ENCODE peak calls at places on chromosomes 2 and 18, in ten cellular contexts. T is NCI-H82; X is midbrain; G is cardiac muscle cell; W is GM04504; V is stimulated activated naive CD8-positive, alpha-beta T cell treated with anti-CD3 and anti-CD28 coated beads, Interleukin-15, Interleukin-2, amounts not matched to agents 100 U/mL and 50 U/mL, for 24 hours; D is astrocyte of the spinal cord; Z is NCI-H1417; K is dermis blood vessel endothelial cell; H is A549. M is an unnamed sample.

GRCh38 chr2:235001237-235002133 is 49.7 kb downstream of the SH3BP4 start:
- DNase-seq in H (no peak), D (no peak), W (no peak), X (no peak), G (peak; percentile 61), T (no peak), K (no peak), V (no peak), Z (no peak), M (peak; percentile 89)

GRCh38 chr2:98496750-98497493 is 52.3 kb downstream of the INPP4A start:
- DNase-seq in H (no peak), D (no peak), V (no peak), X (no peak), Z (no peak), G (no peak), T (no peak), K (no peak), W (no peak), M (no peak)

GRCh38 chr2:28649481-28650260 is 102.0 kb upstream of the PPP1CB start:
- DNase-seq in G (no peak), W (no peak), H (no peak), Z (peak; percentile 71), D (no peak), T (no peak), X (no peak), V (peak; percentile 71), K (peak; percentile 70), M (no peak)

GRCh38 chr2:160918909-160919503 is 241.2 kb upstream of the TANK start:
- DNase-seq in H (peak; percentile 60), D (peak; percentile 55), T (peak; percentile 86), Z (peak; percentile 2), G (peak; percentile 87), V (peak; percentile 50), K (peak; percentile 78), W (no peak), X (peak; percentile 24), M (peak; percentile 79)

GRCh38 chr2:212142616-212143015 is 396.0 kb downstream of the ERBB4 start:
- DNase-seq in T (no peak), V (no peak), X (no peak), H (no peak), Z (no peak), D (no peak), G (no peak), K (no peak), W (no peak), M (no peak)

GRCh38 chr2:64861338-64862000 is 127.7 kb upstream of the SLC1A4 start:
- DNase-seq in H (no peak), D (no peak), Z (peak; percentile 28), V (no peak), W (no peak), X (no peak), K (no peak), T (no peak), G (no peak), M (no peak)

GRCh38 chr2:45578056-45578843 is 32.8 kb downstream of the SRBD1 start:
- DNase-seq in Z (peak; percentile 36), D (peak; percentile 46), X (no peak), H (peak; percentile 47), W (no peak), G (peak; percentile 59), T (peak; percentile 42), K (peak; percentile 74), V (no peak), M (peak; percentile 81)

GRCh38 chr18:12304351-12305210 is 3.5 kb upstream of the TUBB6 start:
- DNase-seq in V (no peak), X (no peak), H (no peak), T (no peak), K (no peak), W (no peak), Z (peak; percentile 30), D (no peak), G (no peak), M (no peak)

GRCh38 chr2:13351068-13351467 is 634.3 kb downstream of the TRIB2 start:
- DNase-seq in H (no peak), K (no peak), T (no peak), X (no peak), Z (no peak), D (no peak), V (no peak), G (no peak), W (no peak), M (no peak)

GRCh38 chr2:231601356-231602229 is 8.9 kb downstream of the TEX44 start:
- DNase-seq in V (peak; percentile 90), H (peak; percentile 91), D (peak; percentile 78), X (peak; percentile 85), G (peak; percentile 86), K (peak; percentile 92), Z (peak; percentile 82), T (peak; percentile 96), W (no peak), M (peak; percentile 95)

GRCh38 chr2:69185807-69186206 is 172.8 kb downstream of the ANTXR1 start:
- DNase-seq in G (no peak), W (no peak), X (no peak), H (no peak), Z (peak; percentile 90), D (peak; percentile 77), T (no peak), K (peak; percentile 21), V (no peak), M (no peak)

GRCh38 chr2:181810823-181811695 is 80.5 kb upstream of the ITPRID2 start:
- DNase-seq in K (peak; percentile 99), D (peak; percentile 96), X (no peak), V (no peak), G (peak; percentile 82), T (no peak), H (peak; percentile 86), W (no peak), Z (peak; percentile 66), M (peak; percentile 89)

GRCh38 chr2:121038031-121038430 is 247.0 kb downstream of the TFCP2L1 start:
- DNase-seq in G (no peak), V (no peak), X (no peak), T (no peak), W (no peak), H (no peak), D (no peak), Z (no peak), K (no peak), M (no peak)

GRCh38 chr2:73172963-73173362 is 29.4 kb upstream of the NOTO start:
- DNase-seq in G (peak; percentile 11), K (no peak), V (peak; percentile 51), H (no peak), Z (no peak), X (no peak), W (no peak), D (no peak), T (no peak), M (no peak)

GRCh38 chr2:127537142-127537541 is 1.7 kb downstream of the MYO7B start:
- DNase-seq in V (no peak), T (no peak), X (no peak), H (no peak), W (no peak), K (peak; percentile 14), Z (no peak), D (no peak), G (no peak), M (no peak)

GRCh38 chr2:8625399-8626283 is 56.2 kb upstream of the ID2 start:
- DNase-seq in Z (no peak), D (no peak), K (no peak), X (no peak), H (peak; percentile 57), V (no peak), W (no peak), T (no peak), G (no peak), M (no peak)

GRCh38 chr2:203548887-203549286 is 13.8 kb upstream of the RAPH1 start:
- DNase-seq in G (no peak), Z (no peak), W (no peak), H (no peak), K (no peak), T (no peak), D (no peak), X (no peak), V (no peak), M (no peak)

M was measured in mesendoderm.